ENCODE peak calls at places on chromosomes 2 and 18, in ten cellular contexts. One of them, this sample, is unnamed.

GRCh38 chr2:10278029-10278762 is 24.5 kb upstream of the HPCAL1 start:
- DNase-seq in transverse colon: peak; percentile 39
- DNase-seq in esophagus squamous epithelium: no peak
- DNase-seq in HepG2: peak; percentile 87
- DNase-seq in testis: peak; percentile 83
- DNase-seq in H1: no peak
- DNase-seq in uterus: peak; percentile 81
- DNase-seq in IMR-90: peak; percentile 42
- DNase-seq in ovary: peak; percentile 29
- DNase-seq in GM12891: no peak
- DNase-seq in this sample: peak; percentile 70

GRCh38 chr2:29012211-29012681 is 31.1 kb downstream of the TOGARAM2 start:
- DNase-seq in transverse colon: peak; percentile 42
- DNase-seq in esophagus squamous epithelium: no peak
- DNase-seq in HepG2: no peak
- DNase-seq in testis: no peak
- DNase-seq in H1: no peak
- DNase-seq in uterus: peak; percentile 24
- DNase-seq in IMR-90: no peak
- DNase-seq in ovary: peak; percentile 48
- DNase-seq in GM12891: no peak
- DNase-seq in this sample: peak; percentile 65

GRCh38 chr2:182649316-182649715 is 66.7 kb upstream of the DNAJC10 start:
- DNase-seq in transverse colon: peak; percentile 9
- DNase-seq in esophagus squamous epithelium: no peak
- DNase-seq in HepG2: peak; percentile 57
- DNase-seq in testis: peak; percentile 23
- DNase-seq in H1: no peak
- DNase-seq in uterus: no peak
- DNase-seq in IMR-90: peak; percentile 46
- DNase-seq in ovary: no peak
- DNase-seq in GM12891: peak; percentile 19
- DNase-seq in this sample: no peak

GRCh38 chr2:25347205-25347815 is 5.6 kb upstream of the DNMT3A start:
- DNase-seq in transverse colon: no peak
- DNase-seq in esophagus squamous epithelium: no peak
- DNase-seq in HepG2: no peak
- DNase-seq in testis: no peak
- DNase-seq in H1: no peak
- DNase-seq in uterus: no peak
- DNase-seq in IMR-90: peak; percentile 72
- DNase-seq in ovary: no peak
- DNase-seq in GM12891: no peak
- DNase-seq in this sample: no peak

GRCh38 chr2:166382448-166382847 is 6.7 kb upstream of the SCN9A start:
- DNase-seq in transverse colon: no peak
- DNase-seq in esophagus squamous epithelium: no peak
- DNase-seq in HepG2: no peak
- DNase-seq in testis: no peak
- DNase-seq in H1: no peak
- DNase-seq in uterus: no peak
- DNase-seq in IMR-90: no peak
- DNase-seq in ovary: no peak
- DNase-seq in GM12891: no peak
- DNase-seq in this sample: no peak

GRCh38 chr18:60235164-60235563 is 137.4 kb downstream of the MC4R start:
- DNase-seq in transverse colon: no peak
- DNase-seq in esophagus squamous epithelium: no peak
- DNase-seq in HepG2: no peak
- DNase-seq in testis: no peak
- DNase-seq in H1: no peak
- DNase-seq in uterus: no peak
- DNase-seq in IMR-90: no peak
- DNase-seq in ovary: no peak
- DNase-seq in GM12891: no peak
- DNase-seq in this sample: no peak

GRCh38 chr18:50127516-50128229 is 67.3 kb downstream of the MYO5B start:
- DNase-seq in transverse colon: no peak
- DNase-seq in esophagus squamous epithelium: no peak
- DNase-seq in HepG2: no peak
- DNase-seq in testis: no peak
- DNase-seq in H1: no peak
- DNase-seq in uterus: no peak
- DNase-seq in IMR-90: no peak
- DNase-seq in ovary: no peak
- DNase-seq in GM12891: no peak
- DNase-seq in this sample: no peak

GRCh38 chr2:238162516-238163441 is 4.0 kb downstream of the ERFE start:
- DNase-seq in transverse colon: no peak
- DNase-seq in esophagus squamous epithelium: no peak
- DNase-seq in HepG2: no peak
- DNase-seq in testis: no peak
- DNase-seq in H1: no peak
- DNase-seq in uterus: no peak
- DNase-seq in IMR-90: no peak
- DNase-seq in ovary: no peak
- DNase-seq in GM12891: peak; percentile 25
- DNase-seq in this sample: no peak

GRCh38 chr2:128452536-128453530 is 134.2 kb upstream of the HS6ST1 start:
- DNase-seq in transverse colon: no peak
- DNase-seq in esophagus squamous epithelium: no peak
- DNase-seq in HepG2: no peak
- DNase-seq in testis: peak; percentile 10
- DNase-seq in H1: no peak
- DNase-seq in uterus: no peak
- DNase-seq in IMR-90: no peak
- DNase-seq in ovary: peak; percentile 8
- DNase-seq in GM12891: no peak
- DNase-seq in this sample: no peak

GRCh38 chr2:27150639-27151230 is 1.9 kb downstream of the TCF23 start:
- DNase-seq in transverse colon: no peak
- DNase-seq in esophagus squamous epithelium: no peak
- DNase-seq in HepG2: no peak
- DNase-seq in testis: no peak
- DNase-seq in H1: no peak
- DNase-seq in uterus: peak; percentile 67
- DNase-seq in IMR-90: no peak
- DNase-seq in ovary: no peak
- DNase-seq in GM12891: no peak
- DNase-seq in this sample: no peak

GRCh38 chr2:27147935-27148334 is 869 bp upstream of the TCF23 start:
- DNase-seq in transverse colon: no peak
- DNase-seq in esophagus squamous epithelium: no peak
- DNase-seq in HepG2: no peak
- DNase-seq in testis: no peak
- DNase-seq in H1: no peak
- DNase-seq in uterus: no peak
- DNase-seq in IMR-90: no peak
- DNase-seq in ovary: no peak
- DNase-seq in GM12891: no peak
- DNase-seq in this sample: no peak

GRCh38 chr2:27148801-27149439 is at the start of gene TCF23:
- DNase-seq in transverse colon: no peak
- DNase-seq in esophagus squamous epithelium: no peak
- DNase-seq in HepG2: no peak
- DNase-seq in testis: peak; percentile 87
- DNase-seq in H1: no peak
- DNase-seq in uterus: peak; percentile 93
- DNase-seq in IMR-90: no peak
- DNase-seq in ovary: peak; percentile 93
- DNase-seq in GM12891: no peak
- DNase-seq in this sample: no peak

GRCh38 chr2:27152102-27152795 is 3.4 kb downstream of the TCF23 start:
- DNase-seq in transverse colon: no peak
- DNase-seq in esophagus squamous epithelium: no peak
- DNase-seq in HepG2: peak; percentile 74
- DNase-seq in testis: no peak
- DNase-seq in H1: no peak
- DNase-seq in uterus: no peak
- DNase-seq in IMR-90: no peak
- DNase-seq in ovary: no peak
- DNase-seq in GM12891: no peak
- DNase-seq in this sample: no peak

DNA sequence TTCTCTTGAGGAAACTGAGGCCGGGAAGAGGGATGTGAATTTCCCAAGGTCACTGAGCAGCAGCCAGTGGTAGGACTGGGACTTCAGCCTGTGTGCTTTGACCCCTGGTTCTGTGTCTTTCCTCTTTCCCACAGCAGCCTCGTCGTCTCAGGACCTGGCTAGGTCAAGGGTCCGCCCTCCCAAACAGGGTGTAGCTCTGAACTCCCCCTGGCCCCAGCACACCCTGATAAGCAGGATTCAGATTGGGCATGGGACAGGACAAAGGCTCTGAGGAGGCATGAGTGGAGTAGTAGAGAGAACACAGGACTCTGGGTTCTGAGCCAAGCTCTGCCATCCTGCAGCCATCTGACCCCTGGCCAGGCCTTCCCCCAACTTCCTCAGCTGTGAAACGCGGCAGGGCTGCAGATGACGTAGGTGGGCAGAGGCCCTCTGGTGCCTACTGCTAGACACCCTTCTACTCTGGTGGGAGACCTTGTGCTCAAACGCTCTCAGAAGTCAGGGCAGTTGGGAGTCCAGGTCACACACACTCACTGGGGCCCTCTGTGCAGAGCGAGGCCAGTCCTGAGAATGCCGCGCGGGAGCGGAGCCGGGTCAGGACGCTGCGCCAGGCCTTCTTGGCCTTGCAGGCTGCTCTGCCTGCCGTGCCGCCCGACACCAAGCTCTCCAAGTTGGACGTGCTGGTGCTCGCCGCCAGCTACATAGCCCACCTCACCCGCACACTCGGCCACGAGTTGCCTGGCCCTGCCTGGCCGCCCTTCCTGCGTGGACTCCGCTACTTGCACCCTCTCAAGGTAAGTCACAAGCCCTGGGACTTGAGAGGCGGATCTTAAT is 986 bp downstream of the TCF23 start:
- DNase-seq in transverse colon: no peak
- DNase-seq in esophagus squamous epithelium: no peak
- DNase-seq in HepG2: no peak
- DNase-seq in testis: no peak
- DNase-seq in H1: no peak
- DNase-seq in uterus: no peak
- DNase-seq in IMR-90: no peak
- DNase-seq in ovary: no peak
- DNase-seq in GM12891: no peak
- DNase-seq in this sample: no peak
- TF ChIP-seq POLR2A in transverse colon: no peak
- TF ChIP-seq POLR2A in esophagus squamous epithelium: no peak
- TF ChIP-seq POLR2A in HepG2: no peak
- TF ChIP-seq POLR2A in testis: no peak
- TF ChIP-seq POLR2A in H1: no peak
- TF ChIP-seq POLR2A in uterus: no peak
- TF ChIP-seq POLR2A in IMR-90: no peak
- TF ChIP-seq POLR2A in ovary: no peak
- TF ChIP-seq POLR2A in GM12891: no peak
- TF ChIP-seq POLR2A in this sample: no peak

GRCh38 chr2:231613054-231613654 is 20.5 kb downstream of the TEX44 start:
- DNase-seq in transverse colon: no peak
- DNase-seq in esophagus squamous epithelium: no peak
- DNase-seq in HepG2: peak; percentile 42
- DNase-seq in testis: no peak
- DNase-seq in H1: no peak
- DNase-seq in uterus: peak; percentile 48
- DNase-seq in IMR-90: no peak
- DNase-seq in ovary: peak; percentile 52
- DNase-seq in GM12891: no peak
- DNase-seq in this sample: no peak
- TF ChIP-seq POLR2A in transverse colon: no peak
- TF ChIP-seq POLR2A in esophagus squamous epithelium: no peak
- TF ChIP-seq POLR2A in HepG2: no peak
- TF ChIP-seq POLR2A in testis: no peak
- TF ChIP-seq POLR2A in H1: no peak
- TF ChIP-seq POLR2A in uterus: no peak
- TF ChIP-seq POLR2A in IMR-90: no peak
- TF ChIP-seq POLR2A in ovary: no peak
- TF ChIP-seq POLR2A in GM12891: no peak
- TF ChIP-seq POLR2A in this sample: no peak

DNA sequence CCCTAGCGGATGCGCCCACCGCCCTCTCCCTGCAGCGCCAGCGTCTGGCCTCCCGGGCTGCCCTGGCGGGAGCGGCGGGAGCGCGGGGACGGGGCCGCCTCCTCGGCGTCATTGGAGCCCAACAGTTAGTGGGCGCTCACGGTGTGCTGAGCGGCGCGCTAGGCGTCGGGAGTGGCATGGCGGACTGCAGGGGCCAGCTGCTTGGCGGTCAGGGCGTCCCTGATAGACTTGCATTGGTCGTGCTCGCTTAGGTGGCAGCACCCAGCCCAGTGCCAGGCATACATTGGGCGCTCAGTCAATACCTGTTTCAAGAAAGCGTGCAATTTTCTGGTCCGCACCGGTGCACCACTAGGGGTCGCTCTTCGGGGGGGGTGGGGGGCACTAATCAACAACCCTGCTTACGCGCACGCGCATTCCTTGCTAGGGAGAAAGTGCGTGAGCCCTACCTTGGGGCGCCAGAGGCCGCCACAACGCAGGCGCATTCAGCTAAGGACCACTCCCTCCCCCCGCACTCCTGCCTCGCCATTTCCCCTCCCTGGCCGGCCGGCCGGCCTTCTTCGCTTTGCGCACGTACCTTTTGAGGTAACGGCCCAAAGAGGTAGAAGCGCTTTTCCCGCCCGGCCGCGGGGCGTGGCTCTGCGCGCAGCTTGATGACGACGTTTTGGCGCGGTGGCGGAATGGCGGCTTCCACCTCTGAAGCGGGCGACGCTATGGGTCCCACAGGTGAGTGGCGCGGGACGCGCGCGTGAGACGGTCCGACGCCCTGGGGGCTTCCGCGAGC is 411 bp upstream of the MZT2A start:
- DNase-seq in transverse colon: peak; percentile 93
- DNase-seq in esophagus squamous epithelium: peak; percentile 74
- DNase-seq in HepG2: peak; percentile 98
- DNase-seq in testis: peak; percentile 95
- DNase-seq in H1: peak; percentile 90
- DNase-seq in uterus: peak; percentile 87
- DNase-seq in IMR-90: peak; percentile 90
- DNase-seq in ovary: peak; percentile 92
- DNase-seq in GM12891: peak; percentile 94
- DNase-seq in this sample: peak; percentile 97
- TF ChIP-seq POLR2A in transverse colon: peak; percentile 47
- TF ChIP-seq POLR2A in esophagus squamous epithelium: no peak
- TF ChIP-seq POLR2A in HepG2: peak; percentile 66
- TF ChIP-seq POLR2A in testis: no peak
- TF ChIP-seq POLR2A in H1: peak; percentile 84
- TF ChIP-seq POLR2A in uterus: peak; percentile 38
- TF ChIP-seq POLR2A in IMR-90: no peak
- TF ChIP-seq POLR2A in ovary: peak; percentile 39
- TF ChIP-seq POLR2A in GM12891: no peak
- TF ChIP-seq POLR2A in this sample: peak; percentile 55

GRCh38 chr2:105007367-105007766 is 30.5 kb upstream of the MRPS9 start:
- DNase-seq in transverse colon: no peak
- DNase-seq in esophagus squamous epithelium: no peak
- DNase-seq in HepG2: no peak
- DNase-seq in testis: no peak
- DNase-seq in H1: no peak
- DNase-seq in uterus: no peak
- DNase-seq in IMR-90: no peak
- DNase-seq in ovary: no peak
- DNase-seq in GM12891: no peak
- DNase-seq in this sample: no peak

GRCh38 chr2:105005601-105006000 is 32.3 kb upstream of the MRPS9 start:
- DNase-seq in transverse colon: no peak
- DNase-seq in esophagus squamous epithelium: no peak
- DNase-seq in HepG2: no peak
- DNase-seq in testis: no peak
- DNase-seq in H1: no peak
- DNase-seq in uterus: no peak
- DNase-seq in IMR-90: no peak
- DNase-seq in ovary: no peak
- DNase-seq in GM12891: no peak
- DNase-seq in this sample: no peak

GRCh38 chr2:105005170-105005569 is 32.7 kb upstream of the MRPS9 start:
- DNase-seq in transverse colon: no peak
- DNase-seq in esophagus squamous epithelium: no peak
- DNase-seq in HepG2: no peak
- DNase-seq in testis: no peak
- DNase-seq in H1: peak; percentile 13
- DNase-seq in uterus: no peak
- DNase-seq in IMR-90: no peak
- DNase-seq in ovary: no peak
- DNase-seq in GM12891: no peak
- DNase-seq in this sample: no peak
- TF ChIP-seq POLR2A in transverse colon: no peak
- TF ChIP-seq POLR2A in esophagus squamous epithelium: no peak
- TF ChIP-seq POLR2A in HepG2: no peak
- TF ChIP-seq POLR2A in testis: no peak
- TF ChIP-seq POLR2A in H1: no peak
- TF ChIP-seq POLR2A in uterus: no peak
- TF ChIP-seq POLR2A in IMR-90: no peak
- TF ChIP-seq POLR2A in ovary: no peak
- TF ChIP-seq POLR2A in GM12891: no peak
- TF ChIP-seq POLR2A in this sample: no peak

This sample was measured in adrenal gland.